ENCODE peak calls at places on chromosomes 13 and 19, in six cellular contexts. Z is transverse colon, W is body of pancreas, U is tibial nerve, J is esophagus squamous epithelium, X is Peyer's patch. T is an unnamed sample.

GRCh38 chr19:17977073-17977472 is 10.2 kb downstream of the KCNN1 start:
- DNase-seq in X (no peak), U (no peak), W (no peak), J (no peak), Z (no peak), T (no peak)

GRCh38 chr13:98285317-98285716 is 108.2 kb upstream of the RNF113B start:
- DNase-seq in Z (no peak), W (no peak), U (no peak), J (no peak), X (no peak), T (no peak)

GRCh38 chr13:47908200-47908902 is 92.7 kb downstream of the SUCLA2 start:
- DNase-seq in J (no peak), Z (no peak), W (no peak), X (no peak), U (no peak), T (no peak)

GRCh38 chr13:48304132-48304876 is 753 bp downstream of the RB1 start:
- DNase-seq in Z (peak), W (peak), X (peak), J (no peak), U (peak), T (peak)

GRCh38 chr13:48655291-48655690 is 1.6 kb downstream of the CYSLTR2 start:
- DNase-seq in J (no peak), U (no peak), Z (no peak), W (no peak), X (no peak), T (no peak)

GRCh38 chr13:24161980-24162517 is 1.5 kb downstream of the SPATA13 start:
- DNase-seq in Z (peak), X (peak), J (no peak), W (peak), U (no peak), T (no peak)

GRCh38 chr19:33062902-33063301 is 1.8 kb downstream of the RHPN2 start:
- DNase-seq in J (no peak), U (no peak), Z (no peak), W (no peak), X (no peak), T (no peak)

GRCh38 chr19:13899912-13900584 is 5.9 kb downstream of the BRME1 start:
- DNase-seq in U (no peak), X (no peak), J (no peak), W (no peak), Z (no peak), T (no peak)

GRCh38 chr19:47190167-47190727 is 40.8 kb downstream of the BBC3 start:
- DNase-seq in U (no peak), Z (peak), J (no peak), W (peak), X (peak), T (peak)

GRCh38 chr19:28633223-28634030 is 579.5 kb downstream of the UQCRFS1 start:
- DNase-seq in W (peak), X (no peak), Z (peak), U (no peak), J (no peak), T (peak)

GRCh38 chr19:31548941-31549340 is 199.7 kb upstream of the TSHZ3 start:
- DNase-seq in W (peak), J (no peak), X (no peak), Z (no peak), U (no peak), T (no peak)

GRCh38 chr13:36101157-36101556 is 30.0 kb downstream of the DCLK1 start:
- DNase-seq in U (no peak), J (no peak), Z (no peak), X (no peak), W (no peak), T (no peak)

GRCh38 chr13:112670118-112670517 is 19.7 kb upstream of the ATP11A start:
- DNase-seq in U (no peak), W (peak), X (no peak), J (no peak), Z (no peak), T (no peak)

GRCh38 chr13:79810671-79811070 is 329.7 kb downstream of the NDFIP2 start:
- DNase-seq in X (no peak), W (no peak), U (no peak), Z (no peak), J (no peak), T (peak)

GRCh38 chr13:53200075-53200474 is 171.5 kb downstream of the OLFM4 start:
- DNase-seq in W (no peak), Z (no peak), X (no peak), J (no peak), U (no peak), T (no peak)

GRCh38 chr19:18865973-18866799 is 29.8 kb downstream of the CERS1 start:
- DNase-seq in U (peak), W (peak), Z (peak), J (no peak), X (peak), T (peak)

GRCh38 chr19:51637362-51637978 is 7.3 kb upstream of the SIGLEC5 start:
- DNase-seq in Z (no peak), W (no peak), J (no peak), U (no peak), X (no peak), T (no peak)

GRCh38 chr13:49996166-49996915 is 501 bp upstream of the TRIM13 start:
- DNase-seq in U (peak), W (peak), X (peak), J (peak), Z (peak), T (peak)
- TF ChIP-seq POLR2A in U (peak), W (peak), X (peak), J (no peak), Z (peak), T (peak)

DNA sequence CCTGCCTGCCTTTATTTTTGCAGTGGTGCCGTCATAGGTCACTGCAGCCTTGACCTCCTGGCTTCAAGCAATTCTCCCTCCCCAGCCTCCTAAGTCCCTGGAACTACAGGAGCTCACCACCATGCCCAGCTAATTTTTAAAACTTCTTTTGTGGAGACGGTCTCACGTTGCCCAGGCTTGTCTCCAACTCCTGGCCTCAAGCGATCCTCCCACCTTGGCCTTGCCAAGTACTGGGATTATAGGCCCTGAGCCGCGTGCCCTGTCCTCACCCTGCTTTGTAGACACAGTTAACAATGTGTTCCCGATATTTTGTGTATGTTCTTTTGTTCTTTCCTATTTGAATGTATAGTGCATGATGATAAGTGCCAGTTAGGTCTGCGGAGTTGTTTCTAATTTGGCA is 9.7 kb upstream of the WTIP start:
- DNase-seq in W (no peak), J (no peak), Z (no peak), U (no peak), X (no peak), T (no peak)
- TF ChIP-seq POLR2A in W (no peak), J (no peak), Z (no peak), U (no peak), X (no peak), T (no peak)

DNA sequence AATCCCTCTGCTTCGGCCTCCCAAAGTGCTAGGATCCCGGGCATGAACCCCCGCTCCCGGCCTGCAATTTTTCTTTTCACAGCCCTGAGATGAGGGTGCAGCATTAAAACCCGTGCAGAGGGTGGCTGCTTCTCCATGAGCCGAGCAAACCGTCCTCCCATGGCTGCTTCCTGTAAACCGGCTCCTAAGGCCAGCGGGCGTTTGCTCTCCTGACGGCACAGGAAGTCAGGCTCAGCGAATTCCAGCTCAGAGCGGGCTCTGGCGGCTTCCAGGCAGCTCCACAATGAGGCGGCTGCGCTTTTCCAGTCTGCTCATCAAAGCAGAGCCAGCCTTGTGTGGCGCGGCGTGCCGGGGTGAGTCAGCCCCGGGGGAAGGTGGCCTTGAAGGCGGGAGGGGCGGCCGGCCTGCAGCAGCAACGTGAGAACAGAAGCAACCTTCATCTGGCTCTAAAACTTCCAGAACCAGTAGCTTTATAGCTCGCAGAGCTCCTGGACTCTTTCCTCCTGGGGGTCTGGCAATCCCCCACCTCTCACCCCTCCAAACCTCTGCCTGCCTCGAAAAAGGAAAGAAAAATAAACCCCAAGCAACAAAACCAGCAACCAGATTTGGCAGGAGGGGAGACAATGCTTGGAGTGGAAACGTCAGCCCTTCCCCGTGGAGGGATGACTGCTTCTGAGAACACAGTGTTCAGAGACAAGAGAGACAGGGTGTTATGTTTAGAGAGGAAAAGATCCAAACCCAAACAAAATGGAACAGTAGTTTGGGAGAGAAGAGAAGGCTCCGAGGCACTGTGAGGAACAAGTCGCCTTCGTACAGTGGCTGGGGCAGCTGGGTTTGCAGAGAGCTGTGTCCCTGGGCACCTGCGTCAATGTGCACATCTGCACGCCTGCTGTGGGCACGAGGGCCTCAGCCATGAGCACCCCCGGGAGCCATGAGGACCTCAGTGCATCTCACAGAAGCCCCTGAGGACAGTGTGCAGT is 67.8 kb downstream of the GADD45B start:
- DNase-seq in W (peak), Z (peak), J (peak), X (peak), U (peak), T (peak)
- TF ChIP-seq POLR2A in W (peak), Z (peak), J (no peak), X (no peak), U (peak), T (peak)

DNA sequence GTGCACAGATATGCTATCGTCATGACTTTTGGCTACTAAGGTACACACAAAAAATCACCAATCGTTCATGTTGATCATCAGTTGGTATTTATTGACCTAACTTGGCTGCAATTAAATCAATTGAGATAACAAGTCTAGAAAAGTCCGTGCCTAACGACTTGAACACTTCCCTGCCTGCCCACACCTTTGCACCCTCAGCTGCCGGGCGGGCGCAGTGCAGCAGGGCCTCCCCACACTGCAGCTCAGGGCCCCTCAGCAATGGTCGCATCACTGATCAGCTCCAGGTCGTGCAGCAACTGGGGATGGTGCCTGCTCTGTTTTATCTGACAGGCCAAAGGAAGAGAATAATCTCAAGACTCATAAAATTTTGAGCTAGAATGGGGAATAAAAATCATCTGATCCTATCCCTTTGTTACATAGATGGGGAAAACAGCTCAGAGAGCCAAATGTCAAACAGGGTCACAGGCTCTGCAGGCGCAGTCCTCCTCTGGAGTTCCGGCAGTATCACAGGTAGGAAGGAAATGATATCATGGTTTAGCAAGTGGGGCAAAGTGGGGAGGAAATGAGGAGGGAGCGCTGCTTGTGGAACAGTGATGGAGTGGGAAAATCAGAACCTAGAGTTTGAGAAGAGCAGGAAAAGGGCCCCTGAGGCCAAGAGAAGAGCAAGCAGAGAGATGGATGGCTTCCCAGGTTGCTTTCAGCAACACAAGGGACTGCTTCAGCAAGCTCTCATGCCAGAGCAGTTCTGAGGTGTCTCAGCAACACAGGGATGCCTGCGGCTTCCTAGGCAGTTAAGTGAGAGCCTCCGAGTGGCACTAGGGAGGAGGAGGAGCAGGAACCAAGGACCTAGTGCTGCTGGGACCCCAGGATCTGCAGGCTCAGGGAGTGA is 57.5 kb downstream of the SLC7A1 start:
- DNase-seq in U (no peak), W (no peak), X (peak), J (no peak), Z (no peak), T (no peak)
- TF ChIP-seq POLR2A in U (no peak), W (no peak), X (no peak), J (no peak), Z (no peak), T (no peak)

DNA sequence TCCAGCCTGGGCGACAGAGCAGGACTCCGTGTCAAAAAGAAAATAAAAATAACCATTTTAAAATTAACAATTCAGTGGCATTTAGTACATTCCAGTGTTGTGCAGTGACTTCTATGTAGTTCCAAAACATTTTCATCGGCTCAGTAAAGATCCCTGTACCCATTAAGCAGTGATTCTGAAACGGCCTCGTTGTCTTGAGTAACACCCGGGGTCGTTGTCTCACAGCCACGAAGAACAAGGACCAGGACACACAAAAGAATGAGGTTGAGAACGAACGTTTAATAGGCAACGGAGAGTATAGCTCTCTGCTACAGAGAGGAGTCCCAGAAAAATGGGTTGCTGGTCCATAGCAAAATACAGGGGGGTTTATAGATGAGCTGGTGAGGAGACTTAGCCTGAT is 2.4 kb upstream of the TMED1 start:
- DNase-seq in X (no peak), W (no peak), Z (no peak), J (no peak), U (no peak), T (no peak)
- TF ChIP-seq POLR2A in X (no peak), W (no peak), Z (no peak), J (no peak), U (no peak), T (no peak)

GRCh38 chr19:40284251-40284500 is 969 bp downstream of the AKT2 start:
- DNase-seq in J (no peak), X (no peak), U (no peak), W (no peak), Z (no peak), T (no peak)

GRCh38 chr19:40285353-40286234 is 449 bp upstream of the AKT2 start:
- DNase-seq in J (peak), X (peak), U (peak), W (peak), Z (peak), T (peak)

GRCh38 chr19:40286235-40286530 is 1.0 kb upstream of the AKT2 start:
- DNase-seq in W (no peak), X (no peak), U (no peak), Z (no peak), J (no peak), T (no peak)

GRCh38 chr19:40283414-40284250 is 1.5 kb downstream of the AKT2 start:
- DNase-seq in X (no peak), W (peak), U (no peak), J (no peak), Z (no peak), T (no peak)

DNA sequence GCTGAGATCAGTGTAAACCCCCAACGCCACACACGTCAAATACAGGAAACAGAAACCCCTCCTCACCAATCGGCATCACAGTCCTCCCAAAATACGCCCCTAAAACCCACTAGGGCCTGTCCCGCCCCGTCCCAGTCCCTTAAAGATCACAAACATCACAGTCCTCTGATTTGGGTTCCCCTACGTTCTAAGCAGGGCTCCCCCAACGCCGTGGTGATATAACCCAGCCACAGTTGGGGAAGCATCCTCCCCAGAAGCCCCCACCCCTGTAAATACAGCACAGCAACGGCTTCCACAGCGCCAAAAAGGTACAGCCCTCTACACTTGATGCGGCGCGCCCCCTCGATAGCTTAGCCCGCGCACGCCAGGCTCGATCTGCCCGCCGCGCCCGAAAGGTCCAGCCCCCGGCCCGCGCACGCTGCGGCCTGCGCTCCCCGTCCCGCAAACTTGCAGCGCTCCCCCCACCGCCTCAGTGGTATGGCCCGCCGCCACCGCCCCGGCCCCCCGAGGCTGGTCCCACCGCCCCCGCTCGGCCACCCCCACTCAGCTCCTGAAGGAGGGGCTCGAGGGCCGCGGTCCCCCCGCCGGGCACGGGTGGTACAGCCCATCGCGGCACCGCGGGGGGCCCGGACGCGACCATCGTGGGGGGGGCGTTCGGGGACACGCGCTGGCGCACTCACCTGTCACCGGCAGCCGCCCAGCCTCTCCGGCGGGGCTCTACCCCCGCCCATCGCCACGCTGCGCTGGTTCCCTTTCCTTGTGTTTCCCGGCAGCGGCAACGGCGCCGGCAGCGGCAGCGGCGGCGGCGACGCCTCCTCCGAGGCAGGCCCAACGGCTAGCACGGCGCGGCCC is at the start of gene AKT2:
- DNase-seq in W (no peak), Z (no peak), J (no peak), U (peak), X (peak), T (peak)
- TF ChIP-seq POLR2A in W (no peak), Z (peak), J (no peak), U (no peak), X (no peak), T (peak)

DNA sequence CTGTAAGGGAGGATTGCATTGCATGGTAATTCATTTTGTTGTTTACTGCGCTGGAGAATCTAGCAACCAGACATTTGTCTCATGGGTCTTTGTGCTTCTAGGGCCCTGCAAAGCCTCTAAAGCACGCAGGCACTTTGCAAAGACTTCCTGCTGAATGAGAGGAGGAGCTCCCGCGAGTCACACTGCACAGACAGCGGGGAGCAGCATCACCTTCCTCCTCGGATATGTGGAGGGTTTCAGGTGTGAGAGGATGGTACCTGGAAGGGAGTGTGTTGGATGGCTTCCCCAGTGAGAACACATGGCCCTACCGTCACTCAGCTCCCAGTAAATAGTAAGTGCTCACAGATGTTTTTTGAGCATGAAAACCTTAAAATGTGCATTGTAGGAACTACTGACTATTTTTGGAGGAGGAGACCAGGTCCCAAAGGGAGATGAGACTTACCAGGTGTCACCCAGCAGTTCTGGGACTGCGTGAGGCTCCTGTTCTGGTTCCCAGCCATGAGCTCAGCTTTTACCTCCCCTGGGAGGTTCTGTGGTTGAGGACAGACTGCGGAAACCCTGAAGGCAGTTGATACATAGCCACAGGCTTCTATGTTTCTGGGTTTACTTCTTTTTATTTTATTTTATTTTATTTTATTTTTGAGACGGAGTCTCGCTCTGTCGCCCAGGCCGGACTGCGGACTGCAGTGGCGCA is 278.1 kb downstream of the FGF9 start:
- DNase-seq in Z (no peak), J (no peak), W (no peak), U (no peak), X (no peak), T (no peak)
- TF ChIP-seq POLR2A in Z (no peak), J (no peak), W (no peak), U (no peak), X (no peak), T (no peak)

GRCh38 chr13:30394798-30395191 is 27.5 kb upstream of the UBE2L5 start:
- DNase-seq in W (no peak), U (no peak), J (no peak), Z (no peak), X (no peak), T (no peak)

GRCh38 chr13:30400376-30400775 is 21.9 kb upstream of the UBE2L5 start:
- DNase-seq in W (no peak), Z (no peak), X (no peak), J (no peak), U (no peak), T (no peak)

GRCh38 chr13:30398601-30399072 is 23.7 kb upstream of the UBE2L5 start:
- DNase-seq in J (no peak), X (peak), W (no peak), U (no peak), Z (peak), T (no peak)

GRCh38 chr13:30396434-30397075 is 25.7 kb upstream of the UBE2L5 start:
- DNase-seq in X (no peak), W (no peak), U (no peak), J (no peak), Z (no peak), T (no peak)

GRCh38 chr13:30395192-30396158 is 26.8 kb upstream of the UBE2L5 start:
- DNase-seq in X (peak), U (peak), J (peak), W (peak), Z (peak), T (peak)
- TF ChIP-seq POLR2A in X (peak), U (peak), J (no peak), W (peak), Z (peak), T (peak)

GRCh38 chr13:95300625-95301134 is 571 bp downstream of the ABCC4 start:
- DNase-seq in X (peak), Z (peak), J (no peak), W (peak), U (peak), T (peak)
- TF ChIP-seq POLR2A in X (no peak), Z (no peak), J (no peak), W (no peak), U (no peak), T (no peak)

GRCh38 chr13:99626461-99627082 is 125.3 kb downstream of the TM9SF2 start:
- DNase-seq in U (peak), X (no peak), W (peak), J (no peak), Z (no peak), T (peak)
- TF ChIP-seq POLR2A in U (no peak), X (no peak), W (no peak), J (no peak), Z (no peak), T (no peak)

T was measured in H54.